ENCODE peak calls at places on chromosomes 16 and 17, in five cellular contexts. Z is stomach, D is mammary epithelial cell, J is kidney, K is gastrocnemius medialis. U is an unnamed sample.

GRCh38 chr17:45291170-45291805 is 25.5 kb downstream of the MAP3K14 start:
- DNase-seq in D (no peak), J (peak), K (peak), Z (no peak), U (no peak)

GRCh38 chr16:49788505-49788904 is 67.4 kb downstream of the ZNF423 start:
- DNase-seq in K (no peak), D (no peak), J (no peak), Z (no peak), U (no peak)

GRCh38 chr16:62041401-62041800 is 5.2 kb upstream of the CDH8 start:
- DNase-seq in J (no peak), D (peak), Z (no peak), K (no peak), U (peak)

GRCh38 chr17:18258356-18259038 is at the start of gene FLII:
- DNase-seq in J (peak), Z (peak), K (peak), D (peak), U (peak)

GRCh38 chr16:88010343-88010970 is 59.2 kb downstream of the BANP start:
- DNase-seq in Z (peak), D (no peak), J (peak), K (no peak), U (no peak)

GRCh38 chr17:51275381-51275780 is 15.0 kb downstream of the UTP18 start:
- DNase-seq in Z (no peak), J (no peak), D (no peak), K (no peak), U (no peak)

GRCh38 chr16:19505600-19506303 is 16.1 kb downstream of the GDE1 start:
- DNase-seq in K (no peak), Z (no peak), D (no peak), J (no peak), U (no peak)

GRCh38 chr16:30820952-30821421 is 34.0 kb upstream of the ZNF629 start:
- DNase-seq in K (no peak), J (peak), Z (no peak), D (no peak), U (no peak)

GRCh38 chr17:39092672-39093250 is 58.7 kb downstream of the PLXDC1 start:
- DNase-seq in Z (no peak), J (no peak), D (no peak), K (no peak), U (no peak)

GRCh38 chr16:84093120-84093878 is 23.4 kb downstream of the MBTPS1 start:
- DNase-seq in Z (no peak), K (no peak), J (no peak), D (no peak), U (no peak)

GRCh38 chr16:54370653-54371052 is 84.1 kb upstream of the IRX3 start:
- DNase-seq in K (no peak), J (no peak), D (no peak), Z (no peak), U (no peak)

GRCh38 chr16:62208934-62209333 is 172.7 kb upstream of the CDH8 start:
- DNase-seq in K (no peak), D (no peak), Z (no peak), J (no peak), U (no peak)

GRCh38 chr17:65297384-65297783 is 160.2 kb downstream of the RGS9 start:
- DNase-seq in K (no peak), Z (no peak), D (peak), J (no peak), U (no peak)

GRCh38 chr17:38693700-38694329 is 11.3 kb upstream of the MLLT6 start:
- DNase-seq in D (no peak), J (peak), Z (peak), K (peak), U (no peak)

GRCh38 chr16:81873843-81874752 is 95.0 kb downstream of the PLCG2 start:
- DNase-seq in D (peak), Z (peak), K (no peak), J (no peak), U (peak)

GRCh38 chr16:21526923-21527807 is 72.2 kb upstream of the METTL9 start:
- DNase-seq in Z (no peak), D (no peak), J (no peak), K (no peak), U (no peak)

GRCh38 chr17:45143767-45144198 is 4.5 kb upstream of the HEXIM1 start:
- DNase-seq in K (peak), J (peak), Z (peak), D (no peak), U (no peak)

GRCh38 chr17:40486513-40487370 is 14.7 kb downstream of the TNS4 start:
- DNase-seq in D (peak), Z (no peak), K (peak), J (peak), U (no peak)

GRCh38 chr17:19728114-19728495 is 11.7 kb upstream of the SLC47A2 start:
- DNase-seq in D (peak), J (peak), K (peak), Z (peak), U (peak)

GRCh38 chr17:62760059-62760887 is 47.8 kb downstream of the MARCHF10 start:
- DNase-seq in Z (no peak), J (no peak), D (no peak), K (no peak), U (no peak)

GRCh38 chr17:74118504-74118903 is 85.0 kb upstream of the RPL38 start:
- DNase-seq in D (no peak), J (peak), Z (no peak), K (no peak), U (no peak)

GRCh38 chr17:17934796-17935195 is 37.4 kb downstream of the TOM1L2 start:
- DNase-seq in D (no peak), J (no peak), K (no peak), Z (no peak), U (no peak)

GRCh38 chr16:62585041-62585545 is 548.9 kb upstream of the CDH8 start:
- DNase-seq in K (no peak), D (no peak), J (no peak), Z (no peak), U (no peak)

GRCh38 chr17:34665803-34666763 is 86.7 kb downstream of the TMEM132E start:
- DNase-seq in Z (no peak), D (no peak), K (no peak), J (no peak), U (no peak)

GRCh38 chr17:27462149-27462548 is 5.9 kb downstream of the KSR1 start:
- DNase-seq in K (no peak), J (no peak), D (no peak), Z (no peak), U (no peak)

GRCh38 chr16:30030011-30030685 is 923 bp downstream of the TLCD3B start:
- DNase-seq in K (no peak), Z (no peak), D (no peak), J (no peak), U (no peak)

GRCh38 chr16:11009027-11009755 is 64.8 kb downstream of the CLEC16A start:
- DNase-seq in Z (no peak), K (no peak), J (no peak), D (peak), U (no peak)

DNA sequence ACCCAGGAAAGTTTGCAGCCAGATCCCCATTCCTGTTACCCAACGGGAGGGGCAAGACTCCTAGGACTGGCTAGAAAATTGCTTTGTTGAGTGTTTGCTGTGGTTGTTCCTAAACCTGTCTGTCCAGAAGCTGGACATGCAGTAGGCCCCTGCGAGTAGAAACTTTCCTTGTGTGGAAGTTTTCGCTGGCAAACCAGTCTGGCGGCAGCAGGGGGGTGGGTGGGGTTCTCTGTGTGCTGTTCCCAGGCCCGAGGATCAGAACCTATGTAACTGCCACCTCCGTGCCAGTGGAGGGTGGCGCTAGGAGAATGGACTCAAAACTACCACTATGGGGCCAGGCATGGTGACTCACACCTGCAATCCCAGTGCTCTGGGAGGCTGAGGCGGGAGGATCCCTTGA is 9.2 kb downstream of the SGSM2 start:
- DNase-seq in J (no peak), K (no peak), D (no peak), Z (peak), U (no peak)
- H3K27ac ChIP-seq in J (no peak), K (peak), D (no peak), Z (peak), U (peak)

GRCh38 chr17:49570540-49571242 is 5.0 kb upstream of the NXPH3 start:
- DNase-seq in D (no peak), K (no peak), J (peak), Z (no peak), U (no peak)
- TF ChIP-seq CTCF in D (no peak), K (no peak), J (no peak), Z (no peak), U (no peak)

GRCh38 chr16:68286153-68287074 is 22.1 kb downstream of the SLC7A6 start:
- DNase-seq in K (no peak), D (no peak), J (no peak), Z (no peak), U (no peak)

GRCh38 chr16:68288252-68288650 is 22.5 kb downstream of the SLC7A6OS start:
- DNase-seq in D (no peak), J (no peak), Z (no peak), K (no peak), U (no peak)

GRCh38 chr16:68285683-68286082 is 21.4 kb downstream of the SLC7A6 start:
- DNase-seq in Z (no peak), J (no peak), K (no peak), D (no peak), U (no peak)

GRCh38 chr16:68289202-68289601 is 21.5 kb downstream of the SLC7A6OS start:
- DNase-seq in J (no peak), D (no peak), Z (no peak), K (no peak), U (no peak)

DNA sequence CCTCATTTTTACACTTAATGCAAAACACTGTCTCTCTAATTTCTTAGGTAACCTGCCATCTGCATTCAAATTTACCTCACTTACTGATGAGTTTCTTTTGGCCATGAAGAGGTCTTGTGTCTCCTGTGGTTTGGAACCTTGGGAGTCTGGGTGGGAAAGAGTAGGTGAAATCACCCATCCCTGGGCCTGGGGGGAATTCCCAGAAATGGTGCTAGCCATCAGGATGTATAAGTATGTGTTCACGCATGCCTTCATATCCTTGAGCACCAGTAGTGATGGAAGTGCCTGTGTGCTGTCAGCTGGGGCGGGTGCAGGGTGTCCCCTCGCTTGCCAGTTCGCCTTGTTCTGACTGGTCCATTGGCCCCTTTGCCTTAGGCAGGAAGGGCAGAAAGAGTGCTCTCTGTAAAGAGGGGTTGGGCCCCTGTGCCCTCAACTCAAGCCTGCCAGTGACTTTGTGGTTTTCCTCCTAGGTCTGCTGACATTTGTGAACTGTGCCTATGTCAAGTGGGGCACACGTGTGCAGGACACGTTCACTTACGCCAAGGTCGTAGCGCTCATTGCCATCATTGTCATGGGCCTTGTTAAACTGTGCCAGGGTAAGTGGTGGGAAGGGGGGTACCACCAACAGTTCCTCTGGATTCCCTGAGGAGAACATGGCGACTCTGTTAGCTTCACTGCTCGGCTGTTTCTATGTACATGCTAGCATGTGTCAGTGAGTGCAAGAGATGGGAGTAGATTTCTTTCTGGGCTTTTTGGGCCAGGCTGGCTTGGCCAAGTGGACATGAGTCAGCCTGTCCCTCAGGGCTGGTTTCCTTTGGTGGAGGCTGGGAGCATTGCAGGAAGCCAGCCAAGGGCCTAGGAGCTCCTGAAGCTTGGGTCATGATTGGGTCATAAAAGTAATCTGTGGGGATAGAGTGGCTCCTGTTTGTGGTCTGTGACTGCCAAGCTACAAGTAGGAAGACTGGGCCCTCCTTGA is 23.2 kb downstream of the SLC7A6OS start:
- DNase-seq in D (peak), J (peak), K (peak), Z (no peak), U (peak)
- H3K27ac ChIP-seq in D (no peak), J (peak), K (peak), Z (peak), U (peak)

DNA sequence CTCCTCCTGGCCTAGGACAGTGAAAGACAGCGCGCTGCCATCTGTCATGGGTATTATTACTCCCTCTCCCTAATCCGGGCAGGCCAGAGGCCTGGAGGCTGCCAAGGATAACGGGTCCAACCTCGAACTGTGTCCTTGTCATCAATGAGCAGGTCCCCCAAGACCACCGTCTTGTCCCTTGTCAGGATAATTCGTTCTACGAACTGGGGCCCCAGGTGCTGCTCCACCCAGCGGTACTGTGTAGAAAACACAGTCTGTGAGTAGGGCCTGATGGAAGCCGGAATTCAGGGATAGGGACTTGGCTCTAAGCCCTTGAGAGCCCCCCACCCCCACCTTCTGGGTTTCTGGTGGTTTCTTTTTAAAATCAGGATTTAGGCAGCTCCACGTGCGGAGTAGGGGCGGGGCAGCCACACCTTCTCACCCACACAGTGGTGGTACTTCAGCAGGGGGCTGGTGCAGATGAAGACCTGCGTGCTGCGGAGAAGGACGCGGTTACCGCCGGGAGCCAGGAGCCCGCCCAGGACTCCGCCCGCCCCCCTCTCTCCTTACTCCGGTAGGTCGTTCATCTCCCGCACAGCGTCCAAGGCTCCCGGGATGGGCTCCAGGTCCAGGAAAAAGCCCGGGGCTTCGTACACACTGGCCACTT is 787 bp downstream of the NT5C start:
- DNase-seq in K (no peak), D (peak), J (peak), Z (peak), U (peak)
- TF ChIP-seq CTCF in K (no peak), D (peak), J (peak), Z (peak), U (peak)

DNA sequence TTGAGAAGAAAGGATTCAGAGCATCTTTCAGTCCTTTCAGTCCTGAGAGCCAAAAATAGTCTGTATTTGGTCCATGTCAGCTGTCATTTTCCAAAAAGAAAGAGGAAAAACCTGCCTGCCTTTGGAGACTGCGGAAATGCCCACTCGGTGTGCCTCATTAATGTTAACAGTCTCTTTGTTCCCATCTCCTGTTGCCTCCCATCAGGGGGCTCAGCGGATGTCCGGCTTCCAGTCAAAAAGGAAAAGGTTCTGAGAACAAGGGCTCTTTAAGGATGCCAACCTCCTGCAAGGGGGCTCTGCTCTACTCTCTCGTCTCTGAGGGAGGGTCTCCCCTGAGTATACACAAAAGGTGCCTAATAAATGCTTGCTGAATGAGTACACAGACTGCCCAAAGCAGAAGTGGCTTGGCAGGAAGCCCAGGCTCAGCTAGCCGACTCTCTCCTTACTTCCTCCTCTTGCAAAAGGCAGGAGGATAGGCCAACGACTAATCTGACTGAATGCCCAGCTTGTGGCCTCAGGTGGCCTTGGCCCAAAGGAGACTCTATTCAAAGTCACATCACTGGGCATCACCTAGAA is 17.3 kb downstream of the TRAF4 start:
- DNase-seq in J (peak), Z (peak), D (peak), K (peak), U (no peak)
- H3K27ac ChIP-seq in J (no peak), Z (peak), D (no peak), K (peak), U (peak)

GRCh38 chr17:57916925-57917858 is 38.0 kb downstream of the CUEDC1 start:
- DNase-seq in J (no peak), K (peak), Z (no peak), D (no peak), U (no peak)
- TF ChIP-seq CTCF in J (no peak), K (no peak), Z (no peak), D (no peak), U (no peak)

GRCh38 chr17:81070541-81071246 is 35.7 kb downstream of the BAIAP2 start:
- DNase-seq in Z (no peak), K (no peak), D (no peak), J (no peak), U (no peak)

GRCh38 chr17:81067331-81067730 is 32.4 kb downstream of the BAIAP2 start:
- DNase-seq in D (no peak), J (no peak), Z (peak), K (no peak), U (no peak)

GRCh38 chr17:81069084-81069645 is 34.2 kb downstream of the BAIAP2 start:
- DNase-seq in Z (peak), D (no peak), K (peak), J (no peak), U (no peak)

GRCh38 chr17:81066771-81067315 is 31.9 kb downstream of the BAIAP2 start:
- DNase-seq in K (no peak), D (no peak), Z (no peak), J (no peak), U (no peak)

DNA sequence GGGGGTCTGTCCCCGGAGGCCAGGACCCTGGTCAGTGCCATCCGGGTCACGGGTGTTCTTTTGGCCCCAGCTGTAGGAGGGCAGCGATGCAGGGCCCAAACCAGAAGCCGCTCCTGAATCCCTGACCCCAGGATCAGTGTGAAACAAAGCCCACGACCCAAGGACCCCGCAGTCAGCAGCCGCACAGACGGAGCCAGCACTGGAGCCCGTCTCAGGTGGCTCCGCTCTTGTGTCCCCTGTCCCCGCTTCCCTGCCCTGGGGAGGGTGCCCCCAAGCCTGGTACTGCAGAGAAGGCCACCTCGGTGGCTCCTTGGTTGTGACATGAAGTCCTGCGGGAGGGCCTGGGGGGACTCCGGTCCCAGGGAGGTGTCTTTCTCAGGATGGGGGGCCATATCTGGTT is 33.5 kb downstream of the BAIAP2 start:
- DNase-seq in D (no peak), J (no peak), K (no peak), Z (no peak), U (no peak)
- H3K27ac ChIP-seq in D (no peak), J (no peak), K (no peak), Z (peak), U (peak)

GRCh38 chr16:25066747-25067631 is 44.6 kb upstream of the LCMT1 start:
- DNase-seq in J (peak), K (peak), Z (peak), D (peak), U (peak)

GRCh38 chr16:25064967-25065366 is 46.6 kb upstream of the LCMT1 start:
- DNase-seq in D (no peak), K (no peak), Z (no peak), J (no peak), U (no peak)

GRCh38 chr16:25063865-25064264 is 47.7 kb upstream of the LCMT1 start:
- DNase-seq in J (no peak), Z (no peak), K (no peak), D (no peak), U (no peak)

GRCh38 chr16:25066426-25066746 is 45.2 kb upstream of the LCMT1 start:
- DNase-seq in J (no peak), D (no peak), Z (no peak), K (no peak), U (no peak)

DNA sequence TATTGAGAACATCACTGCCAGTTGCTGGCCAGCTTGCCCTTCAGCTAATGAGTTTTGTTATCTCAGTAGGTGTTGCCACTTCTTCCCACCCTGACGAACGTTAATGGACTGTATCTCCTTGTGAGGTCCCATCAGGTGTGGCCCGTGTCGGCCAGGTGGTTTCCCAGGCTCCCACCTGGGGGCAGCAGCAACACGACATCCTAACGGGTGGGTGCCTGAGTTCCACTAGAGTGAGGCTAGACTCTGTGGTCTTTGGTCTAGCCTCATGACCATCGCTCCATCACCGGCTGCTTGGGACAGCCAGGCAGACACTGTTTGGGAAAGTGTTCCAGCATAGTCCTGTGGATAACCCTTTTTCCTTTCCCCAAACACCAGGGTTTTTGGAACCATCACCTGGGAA is 45.6 kb upstream of the LCMT1 start:
- DNase-seq in J (no peak), D (no peak), Z (no peak), K (no peak), U (no peak)
- TF ChIP-seq CTCF in J (no peak), D (no peak), Z (no peak), K (no peak), U (no peak)